ENCODE peak calls at places on chromosomes 11 and 22, in five cellular contexts. G, B, P, I and H are unnamed samples.

GRCh38 chr11:65476632-65477270 is 22.1 kb upstream of the MALAT1 start:
- DNase-seq in I (no peak), P (no peak), B (no peak), G (no peak), H (no peak)

GRCh38 chr11:64035581-64035980 is at the start of gene FLRT1:
- DNase-seq in P (no peak), B (no peak), I (no peak), G (no peak), H (no peak)

GRCh38 chr11:75465701-75466531 is 32.9 kb upstream of the KLHL35 start:
- DNase-seq in I (no peak), B (no peak), G (no peak), P (no peak), H (no peak)

GRCh38 chr11:46856605-46857339 is 10.7 kb upstream of the CKAP5 start:
- DNase-seq in P (no peak), B (no peak), I (no peak), G (no peak), H (no peak)

GRCh38 chr11:34395916-34396555 is 38.2 kb upstream of the ABTB2 start:
- DNase-seq in G (peak), B (no peak), P (no peak), I (no peak), H (no peak)

GRCh38 chr11:67031791-67032561 is 9.0 kb downstream of the SYT12 start:
- DNase-seq in G (peak), P (no peak), B (no peak), I (no peak), H (no peak)

GRCh38 chr11:104164028-104164520 is at the start of gene PDGFD:
- DNase-seq in G (peak), B (peak), P (no peak), I (peak), H (peak)

GRCh38 chr22:37764622-37765021 is 43.1 kb upstream of the GCAT start:
- DNase-seq in B (peak), I (no peak), G (no peak), P (no peak), H (no peak)

GRCh38 chr11:111387318-111387863 is 8.3 kb upstream of the POU2AF1 start:
- DNase-seq in G (no peak), B (no peak), I (no peak), P (no peak), H (no peak)

GRCh38 chr11:287821-288327 is 1.1 kb upstream of the PGGHG start:
- DNase-seq in I (no peak), B (no peak), P (no peak), G (no peak), H (peak)

GRCh38 chr11:27217948-27218410 is 145.0 kb downstream of the CCDC34 start:
- DNase-seq in G (no peak), B (no peak), I (no peak), P (no peak), H (no peak)

GRCh38 chr22:21029486-21030025 is 2.8 kb downstream of the SLC7A4 start:
- DNase-seq in P (no peak), B (no peak), G (no peak), I (no peak), H (no peak)

GRCh38 chr11:2687782-2688191 is 12.0 kb downstream of the KCNQ1OT1 start:
- DNase-seq in B (peak), P (no peak), I (no peak), G (no peak), H (peak)

GRCh38 chr11:3658252-3658651 is 12.9 kb downstream of the CHRNA10 start:
- DNase-seq in G (no peak), P (no peak), B (no peak), I (no peak), H (no peak)

GRCh38 chr11:74842967-74843366 is 94.3 kb downstream of the RNF169 start:
- DNase-seq in P (no peak), I (no peak), B (no peak), G (no peak), H (no peak)

GRCh38 chr11:4887591-4887990 is 5.9 kb downstream of the OR51T1 start:
- DNase-seq in I (no peak), P (no peak), G (no peak), B (no peak), H (no peak)

GRCh38 chr11:130069684-130070108 is at the start of gene APLP2:
- DNase-seq in B (peak), P (peak), I (peak), G (peak), H (peak)

GRCh38 chr22:24322522-24322921 is 51.9 kb downstream of the SPECC1L start:
- DNase-seq in G (no peak), B (no peak), P (no peak), I (no peak), H (no peak)

GRCh38 chr22:49968313-49968830 is 7.8 kb downstream of the PIM3 start:
- DNase-seq in B (peak), G (no peak), P (peak), I (no peak), H (peak)

GRCh38 chr11:100789500-100789899 is 102.4 kb downstream of the ARHGAP42 start:
- DNase-seq in P (no peak), I (no peak), G (no peak), B (no peak), H (no peak)

GRCh38 chr22:40451230-40451629 is 80.8 kb downstream of the SGSM3 start:
- DNase-seq in I (no peak), P (no peak), B (no peak), G (no peak), H (no peak)

GRCh38 chr22:46661221-46661851 is 41.1 kb downstream of the GRAMD4 start:
- DNase-seq in B (no peak), P (no peak), I (no peak), G (no peak), H (no peak)

GRCh38 chr11:123653405-123653996 is 923 bp downstream of the SCN3B start:
- DNase-seq in B (no peak), I (no peak), P (no peak), G (no peak), H (no peak)

GRCh38 chr11:99505831-99506230 is 485.1 kb downstream of the CNTN5 start:
- DNase-seq in I (no peak), P (no peak), G (no peak), B (no peak), H (no peak)

GRCh38 chr22:39183991-39184585 is 31.6 kb upstream of the CBX7 start:
- DNase-seq in B (no peak), P (no peak), I (no peak), G (no peak), H (no peak)

GRCh38 chr11:122046846-122047245 is 69.2 kb downstream of the BLID start:
- DNase-seq in G (peak), P (no peak), I (no peak), B (no peak), H (peak)

GRCh38 chr22:37891926-37892325 is 14.2 kb upstream of the MICALL1 start:
- DNase-seq in P (no peak), G (no peak), I (no peak), B (no peak), H (no peak)

GRCh38 chr22:50688448-50688847 is 15.8 kb downstream of the SHANK3 start:
- DNase-seq in B (no peak), I (no peak), G (no peak), P (peak), H (no peak)

GRCh38 chr11:93564895-93565294 is 21.7 kb upstream of the SMCO4 start:
- DNase-seq in P (no peak), G (no peak), B (no peak), I (no peak), H (no peak)

GRCh38 chr11:63682045-63682915 is 980 bp downstream of the RTN3 start:
- DNase-seq in I (no peak), G (no peak), B (no peak), P (no peak), H (no peak)

GRCh38 chr11:5684627-5685362 is at the start of gene TRIM5:
- DNase-seq in B (peak), G (peak), P (peak), I (peak), H (peak)

GRCh38 chr11:114075343-114075610 is 15.8 kb downstream of the ZBTB16 start:
- DNase-seq in P (no peak), B (no peak), G (no peak), I (no peak), H (no peak)

GRCh38 chr11:64566915-64567882 is 23.8 kb upstream of the SLC22A12 start:
- DNase-seq in I (no peak), P (no peak), G (no peak), B (no peak), H (no peak)

GRCh38 chr11:131656179-131656838 is 285.9 kb downstream of the NTM start:
- DNase-seq in I (no peak), G (no peak), P (no peak), B (no peak), H (no peak)

GRCh38 chr11:15737326-15737725 is 619.0 kb downstream of the SOX6 start:
- DNase-seq in P (no peak), I (no peak), B (no peak), G (no peak), H (no peak)